ENCODE peak calls at places on chromosomes 13 and 19, in four cellular contexts. O is HS-5, I is KBM-7, R is NCI-H69. T is an unnamed sample.

GRCh38 chr13:39353988-39354387 is 249.0 kb downstream of the LHFPL6 start:
- DNase-seq in O (no peak), I (no peak), R (no peak), T (no peak)

GRCh38 chr19:16249826-16250434 is 52.2 kb downstream of the AP1M1 start:
- DNase-seq in O (peak), I (no peak), R (no peak), T (no peak)

GRCh38 chr13:28429685-28430290 is 65.1 kb downstream of the FLT1 start:
- DNase-seq in O (no peak), I (no peak), R (no peak), T (no peak)

GRCh38 chr19:36140289-36141038 is 598 bp downstream of the CAPNS1 start:
- DNase-seq in O (no peak), I (peak), R (peak), T (peak)

GRCh38 chr13:99433543-99434075 is 67.7 kb upstream of the TM9SF2 start:
- DNase-seq in O (no peak), I (no peak), R (no peak), T (no peak)

GRCh38 chr13:80040219-80040976 is 300.5 kb downstream of the SPRY2 start:
- DNase-seq in O (peak), I (no peak), R (no peak), T (no peak)

GRCh38 chr19:50481351-50482149 is 4.9 kb upstream of the GARIN5A start:
- DNase-seq in O (no peak), I (no peak), R (no peak), T (no peak)

GRCh38 chr13:26299168-26299788 is 45.3 kb downstream of the CDK8 start:
- DNase-seq in O (no peak), I (no peak), R (no peak), T (no peak)

GRCh38 chr19:9144920-9145319 is 4.7 kb downstream of the ZNF317 start:
- DNase-seq in O (no peak), I (no peak), R (no peak), T (no peak)

GRCh38 chr19:9040131-9040530 is 29.9 kb upstream of the MUC16 start:
- DNase-seq in O (no peak), I (no peak), R (no peak), T (no peak)

GRCh38 chr13:42274386-42275097 is 2.6 kb downstream of the AKAP11 start:
- DNase-seq in O (no peak), I (no peak), R (no peak), T (no peak)

GRCh38 chr19:58227964-58228583 is 640 bp upstream of the ZNF544 start:
- DNase-seq in O (no peak), I (no peak), R (peak), T (no peak)

GRCh38 chr19:15249912-15250634 is 17.8 kb upstream of the EPHX3 start:
- DNase-seq in O (no peak), I (no peak), R (no peak), T (no peak)

T was measured in CMK.